ENCODE peak calls at places on chromosomes 12 and 14, in ten cellular contexts. One of them, this sample, is unnamed.
A peak's percentile ranks its signal among the peaks of the same experiment; 100 is the strongest.

GRCh38 chr12:120235369-120236123 is 30.0 kb downstream of the PXN start:
- DNase-seq in D341Med: no peak
- DNase-seq in lower leg skin: no peak
- DNase-seq in choroid plexus epithelial cell: no peak
- DNase-seq in iris pigment epithelial cell: no peak
- DNase-seq in HFFc6: no peak
- DNase-seq in WTC11: peak; percentile 29
- DNase-seq in EH: no peak
- DNase-seq in GM04504: no peak
- DNase-seq in stimulated activated CD4-positive, alpha-beta T cell treated with anti-CD3 and anti-CD28 coated beads, Interleukin-2, amount 100 ng/mL, for 48 hours: no peak
- DNase-seq in this sample: peak; percentile 44

GRCh38 chr14:60720962-60721330 is 3.2 kb downstream of the SIX4 start:
- DNase-seq in HFFc6: no peak
- DNase-seq in iris pigment epithelial cell: no peak
- DNase-seq in choroid plexus epithelial cell: no peak
- DNase-seq in WTC11: no peak
- DNase-seq in stimulated activated CD4-positive, alpha-beta T cell treated with anti-CD3 and anti-CD28 coated beads, Interleukin-2, amount 100 ng/mL, for 48 hours: no peak
- DNase-seq in GM04504: no peak
- DNase-seq in lower leg skin: no peak
- DNase-seq in D341Med: no peak
- DNase-seq in EH: no peak
- DNase-seq in this sample: no peak

GRCh38 chr14:74976264-74977113 is 21.1 kb upstream of the PGF start:
- DNase-seq in D341Med: peak; percentile 15
- DNase-seq in GM04504: no peak
- DNase-seq in iris pigment epithelial cell: no peak
- DNase-seq in choroid plexus epithelial cell: no peak
- DNase-seq in EH: no peak
- DNase-seq in lower leg skin: peak; percentile 61
- DNase-seq in WTC11: no peak
- DNase-seq in HFFc6: no peak
- DNase-seq in stimulated activated CD4-positive, alpha-beta T cell treated with anti-CD3 and anti-CD28 coated beads, Interleukin-2, amount 100 ng/mL, for 48 hours: no peak
- DNase-seq in this sample: no peak

GRCh38 chr12:75913502-75914110 is 118.0 kb downstream of the PHLDA1 start:
- DNase-seq in iris pigment epithelial cell: no peak
- DNase-seq in lower leg skin: no peak
- DNase-seq in choroid plexus epithelial cell: no peak
- DNase-seq in HFFc6: no peak
- DNase-seq in EH: no peak
- DNase-seq in stimulated activated CD4-positive, alpha-beta T cell treated with anti-CD3 and anti-CD28 coated beads, Interleukin-2, amount 100 ng/mL, for 48 hours: peak; percentile 32
- DNase-seq in WTC11: no peak
- DNase-seq in GM04504: no peak
- DNase-seq in D341Med: no peak
- DNase-seq in this sample: peak; percentile 30

GRCh38 chr14:65333926-65334687 is 78.4 kb upstream of the FUT8 start:
- DNase-seq in iris pigment epithelial cell: peak; percentile 73
- DNase-seq in D341Med: no peak
- DNase-seq in EH: peak; percentile 92
- DNase-seq in choroid plexus epithelial cell: peak; percentile 81
- DNase-seq in WTC11: peak; percentile 56
- DNase-seq in GM04504: peak; percentile 69
- DNase-seq in stimulated activated CD4-positive, alpha-beta T cell treated with anti-CD3 and anti-CD28 coated beads, Interleukin-2, amount 100 ng/mL, for 48 hours: no peak
- DNase-seq in HFFc6: peak; percentile 75
- DNase-seq in lower leg skin: peak; percentile 86
- DNase-seq in this sample: peak; percentile 30

GRCh38 chr14:70744631-70745030 is 64.7 kb downstream of the MAP3K9 start:
- DNase-seq in D341Med: no peak
- DNase-seq in WTC11: no peak
- DNase-seq in EH: no peak
- DNase-seq in iris pigment epithelial cell: no peak
- DNase-seq in lower leg skin: peak; percentile 23
- DNase-seq in stimulated activated CD4-positive, alpha-beta T cell treated with anti-CD3 and anti-CD28 coated beads, Interleukin-2, amount 100 ng/mL, for 48 hours: no peak
- DNase-seq in GM04504: no peak
- DNase-seq in choroid plexus epithelial cell: no peak
- DNase-seq in HFFc6: no peak
- DNase-seq in this sample: no peak

GRCh38 chr14:33848706-33849454 is 102.0 kb downstream of the EGLN3 start:
- DNase-seq in choroid plexus epithelial cell: peak; percentile 67
- DNase-seq in D341Med: peak; percentile 90
- DNase-seq in iris pigment epithelial cell: peak; percentile 50
- DNase-seq in HFFc6: peak; percentile 48
- DNase-seq in lower leg skin: no peak
- DNase-seq in WTC11: peak; percentile 90
- DNase-seq in GM04504: peak; percentile 20
- DNase-seq in stimulated activated CD4-positive, alpha-beta T cell treated with anti-CD3 and anti-CD28 coated beads, Interleukin-2, amount 100 ng/mL, for 48 hours: peak; percentile 38
- DNase-seq in EH: peak; percentile 57
- DNase-seq in this sample: peak; percentile 46

GRCh38 chr14:34722723-34723545 is 8.5 kb upstream of the CFL2 start:
- DNase-seq in lower leg skin: no peak
- DNase-seq in choroid plexus epithelial cell: peak; percentile 79
- DNase-seq in GM04504: peak; percentile 39
- DNase-seq in WTC11: peak; percentile 24
- DNase-seq in D341Med: peak; percentile 76
- DNase-seq in HFFc6: peak; percentile 37
- DNase-seq in stimulated activated CD4-positive, alpha-beta T cell treated with anti-CD3 and anti-CD28 coated beads, Interleukin-2, amount 100 ng/mL, for 48 hours: peak; percentile 39
- DNase-seq in iris pigment epithelial cell: peak; percentile 51
- DNase-seq in EH: peak; percentile 68
- DNase-seq in this sample: no peak

GRCh38 chr12:78696267-78696666 is 168.3 kb upstream of the SYT1 start:
- DNase-seq in WTC11: no peak
- DNase-seq in stimulated activated CD4-positive, alpha-beta T cell treated with anti-CD3 and anti-CD28 coated beads, Interleukin-2, amount 100 ng/mL, for 48 hours: no peak
- DNase-seq in GM04504: no peak
- DNase-seq in HFFc6: no peak
- DNase-seq in EH: no peak
- DNase-seq in choroid plexus epithelial cell: no peak
- DNase-seq in lower leg skin: no peak
- DNase-seq in iris pigment epithelial cell: no peak
- DNase-seq in D341Med: no peak
- DNase-seq in this sample: no peak

GRCh38 chr14:35140718-35141581 is 18.6 kb downstream of the PRORP start:
- DNase-seq in lower leg skin: no peak
- DNase-seq in iris pigment epithelial cell: no peak
- DNase-seq in choroid plexus epithelial cell: peak; percentile 55
- DNase-seq in D341Med: no peak
- DNase-seq in HFFc6: peak; percentile 50
- DNase-seq in WTC11: no peak
- DNase-seq in stimulated activated CD4-positive, alpha-beta T cell treated with anti-CD3 and anti-CD28 coated beads, Interleukin-2, amount 100 ng/mL, for 48 hours: no peak
- DNase-seq in GM04504: no peak
- DNase-seq in EH: no peak
- DNase-seq in this sample: no peak

This sample was measured in left ventricle myocardium inferior.